ENCODE peak calls at places on chromosomes 2 and 18, in eight cellular contexts. D, K, A, T, P, J, H and N are unnamed samples.

GRCh38 chr2:99153921-99154604 is 679 bp downstream of the TSGA10 start:
- DNase-seq in J (no peak), T (no peak), K (no peak), D (peak), P (no peak), A (no peak), H (no peak), N (no peak)

GRCh38 chr2:234178309-234179030 is 128.0 kb downstream of the SPP2 start:
- DNase-seq in K (no peak), P (no peak), D (peak), A (peak), J (peak), H (no peak), T (no peak), N (peak)

GRCh38 chr2:53490659-53491058 is 276.9 kb upstream of the CHAC2 start:
- DNase-seq in H (no peak), J (peak), D (peak), P (no peak), T (no peak), K (no peak), A (no peak), N (peak)

GRCh38 chr18:50610349-50610748 is 50.5 kb downstream of the MAPK4 start:
- DNase-seq in A (no peak), T (no peak), K (no peak), H (no peak), J (no peak), P (peak), D (no peak), N (no peak)

GRCh38 chr2:175366814-175367213 is 185.3 kb upstream of the ATP5MC3 start:
- DNase-seq in T (no peak), H (no peak), K (peak), D (peak), A (peak), P (peak), J (peak), N (peak)

GRCh38 chr18:68916734-68917133 is 118.9 kb downstream of the CCDC102B start:
- DNase-seq in P (no peak), T (no peak), K (no peak), J (no peak), D (peak), A (no peak), H (no peak), N (no peak)

GRCh38 chr2:42492691-42493467 is 903 bp downstream of the KCNG3 start:
- DNase-seq in P (no peak), T (peak), D (peak), J (peak), A (no peak), H (no peak), K (no peak), N (peak)

GRCh38 chr2:233082222-233082933 is 22.2 kb downstream of the INPP5D start:
- DNase-seq in P (no peak), D (no peak), A (no peak), T (no peak), H (no peak), K (no peak), J (no peak), N (no peak)

GRCh38 chr2:230899287-230899686 is 25.8 kb downstream of the GPR55 start:
- DNase-seq in T (no peak), D (no peak), H (no peak), J (no peak), P (no peak), K (no peak), A (no peak), N (peak)

GRCh38 chr2:84173041-84173440 is 286.0 kb downstream of the SUCLG1 start:
- DNase-seq in H (no peak), T (no peak), K (no peak), D (no peak), J (no peak), A (no peak), P (no peak), N (no peak)

GRCh38 chr2:68135448-68136320 is 22.0 kb upstream of the PNO1 start:
- DNase-seq in K (no peak), D (no peak), H (no peak), A (no peak), P (no peak), T (no peak), J (no peak), N (no peak)

GRCh38 chr2:215262303-215262702 is 49.6 kb upstream of the ATIC start:
- DNase-seq in A (no peak), D (no peak), J (no peak), H (no peak), P (no peak), K (no peak), T (no peak), N (no peak)

GRCh38 chr2:224793961-224794360 is 77.8 kb upstream of the CCDC195 start:
- DNase-seq in J (no peak), D (peak), A (no peak), T (no peak), P (no peak), K (peak), H (no peak), N (no peak)

GRCh38 chr2:20444113-20444992 is 2.5 kb upstream of the RHOB start:
- DNase-seq in D (no peak), K (no peak), H (no peak), P (no peak), T (no peak), A (peak), J (no peak), N (peak)

GRCh38 chr2:160288324-160288723 is 88.3 kb upstream of the ITGB6 start:
- DNase-seq in T (no peak), J (no peak), D (peak), H (no peak), A (no peak), P (no peak), K (no peak), N (no peak)

GRCh38 chr2:33812707-33813106 is 213.6 kb upstream of the FAM98A start:
- DNase-seq in H (no peak), J (no peak), A (no peak), K (no peak), T (no peak), P (no peak), D (peak), N (no peak)

GRCh38 chr2:199985625-199986207 is 30.3 kb downstream of the MAIP1 start:
- DNase-seq in A (peak), P (peak), T (no peak), H (peak), K (peak), D (peak), J (peak), N (peak)